ENCODE peak calls at places on chromosomes 5 and 9, in four cellular contexts. K is HCT116; D is lower lobe of right lung; N is CD4-positive, alpha-beta memory T cell. O is an unnamed sample. For H3K36me3, H3K4me1 and H3K9me3, the result is how much of the 10 kb centered on the place peaks cover.

GRCh38 chr5:1468247-1468612 is 23.0 kb upstream of the SLC6A3 start:
- DNase-seq in K (no peak), D (no peak), N (no peak), O (no peak)

GRCh38 chr9:98168153-98168780 is 24.2 kb downstream of the CORO2A start:
- DNase-seq in D (no peak), K (no peak), N (no peak), O (no peak)

GRCh38 chr5:132381614-132382013 is 12.1 kb downstream of the SLC22A5 start:
- DNase-seq in N (no peak), K (no peak), D (no peak), O (no peak)

GRCh38 chr5:35003018-35003957 is 44.5 kb downstream of the AGXT2 start:
- DNase-seq in N (peak), D (peak), K (peak), O (no peak)

GRCh38 chr5:176793343-176793699 is 17.0 kb upstream of the UNC5A start:
- DNase-seq in K (no peak), D (no peak), N (no peak), O (no peak)

GRCh38 chr9:127197186-127197860 is 67.3 kb upstream of the GARNL3 start:
- DNase-seq in D (peak), N (no peak), K (no peak), O (no peak)

GRCh38 chr5:93250431-93250830 is 330.6 kb downstream of the NR2F1-AS1 start:
- DNase-seq in N (no peak), D (no peak), K (no peak), O (no peak)

GRCh38 chr9:80320916-80321315 is 749.2 kb downstream of the TLE4 start:
- DNase-seq in D (no peak), N (no peak), K (no peak), O (no peak)

GRCh38 chr9:112874006-112874405 is 16.7 kb downstream of the SLC46A2 start:
- DNase-seq in N (no peak), K (no peak), D (no peak), O (no peak)

GRCh38 chr9:76564300-76564699 is 105.3 kb downstream of the GCNT1 start:
- DNase-seq in N (no peak), K (no peak), D (no peak), O (no peak)

GRCh38 chr5:31021181-31021624 is 172.3 kb upstream of the CDH6 start:
- DNase-seq in D (no peak), N (no peak), K (no peak), O (no peak)

GRCh38 chr5:1190296-1190695 is 11.1 kb upstream of the SLC6A19 start:
- DNase-seq in K (no peak), N (no peak), D (no peak), O (peak)

GRCh38 chr9:14902561-14902960 is 7.7 kb downstream of the FREM1 start:
- DNase-seq in N (no peak), D (no peak), K (no peak), O (no peak)

GRCh38 chr5:103915081-103915480 is 352.5 kb upstream of the NUDT12 start:
- DNase-seq in D (no peak), K (no peak), N (no peak), O (no peak)

GRCh38 chr5:125719681-125720676 is 703.2 kb upstream of the GRAMD2B start:
- DNase-seq in K (no peak), N (no peak), D (no peak), O (no peak)

GRCh38 chr5:5546408-5546807 is 123.9 kb downstream of the ICE1 start:
- DNase-seq in D (no peak), K (no peak), N (no peak), O (no peak)

DNA sequence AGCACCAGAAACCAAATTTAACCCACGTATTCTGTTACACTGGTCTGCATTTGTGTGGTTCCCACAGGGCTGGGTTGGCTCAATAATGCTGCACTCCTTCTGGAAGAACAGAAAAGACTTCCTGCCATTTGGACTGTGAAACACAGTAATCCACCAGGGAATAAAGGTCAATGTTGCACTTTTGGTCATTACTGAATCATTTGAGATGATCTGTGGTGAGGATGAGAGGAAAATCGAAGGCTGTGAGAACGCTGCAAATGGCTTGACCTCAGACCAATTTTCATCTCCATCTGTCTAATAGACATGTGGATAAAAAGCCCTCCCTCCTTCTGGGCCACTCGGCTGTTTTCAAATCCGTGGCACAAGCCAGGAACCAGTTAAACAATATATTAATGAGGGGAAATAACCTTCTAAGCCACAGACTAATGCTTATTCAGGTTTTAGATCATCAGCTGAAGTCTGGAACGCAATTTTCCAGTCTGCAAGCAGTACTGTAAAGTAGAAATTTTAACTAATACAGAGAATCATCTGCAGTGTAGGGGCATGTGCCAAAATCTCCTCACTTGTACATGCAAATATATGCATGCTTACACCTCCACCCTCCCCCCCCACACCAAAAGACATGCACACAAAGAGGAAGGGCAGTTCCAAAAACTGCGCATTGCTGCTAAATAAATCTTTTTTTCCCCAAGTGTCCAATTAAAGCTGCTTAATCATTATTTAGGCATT is 20.2 kb downstream of the TLE1 start:
- DNase-seq in N (no peak), K (no peak), D (no peak), O (no peak)
- H3K36me3 ChIP-seq in N (under half), K (under half), D (under half), O (under half)

GRCh38 chr5:39256472-39256871 is 37.1 kb upstream of the FYB1 start:
- DNase-seq in D (no peak), K (no peak), N (peak), O (no peak)
- H3K4me1 ChIP-seq in D (under half), K (under half), N (under half), O (under half)

GRCh38 chr9:137717776-137718327 is 99.0 kb downstream of the EHMT1 start:
- DNase-seq in D (no peak), N (no peak), K (no peak), O (no peak)
- H3K9me3 ChIP-seq in D (under half), N (under half), K (under half), O (under half)

GRCh38 chr9:93636667-93637066 is 60.3 kb downstream of the PHF2 start:
- DNase-seq in K (no peak), N (no peak), D (no peak), O (peak)

GRCh38 chr9:93640027-93640426 is 63.6 kb downstream of the PHF2 start:
- DNase-seq in K (no peak), D (no peak), N (no peak), O (no peak)

GRCh38 chr9:93635186-93636107 is 59.1 kb downstream of the PHF2 start:
- DNase-seq in D (no peak), K (no peak), N (no peak), O (peak)

GRCh38 chr9:93636172-93636661 is 59.8 kb downstream of the PHF2 start:
- DNase-seq in K (no peak), D (no peak), N (no peak), O (peak)

DNA sequence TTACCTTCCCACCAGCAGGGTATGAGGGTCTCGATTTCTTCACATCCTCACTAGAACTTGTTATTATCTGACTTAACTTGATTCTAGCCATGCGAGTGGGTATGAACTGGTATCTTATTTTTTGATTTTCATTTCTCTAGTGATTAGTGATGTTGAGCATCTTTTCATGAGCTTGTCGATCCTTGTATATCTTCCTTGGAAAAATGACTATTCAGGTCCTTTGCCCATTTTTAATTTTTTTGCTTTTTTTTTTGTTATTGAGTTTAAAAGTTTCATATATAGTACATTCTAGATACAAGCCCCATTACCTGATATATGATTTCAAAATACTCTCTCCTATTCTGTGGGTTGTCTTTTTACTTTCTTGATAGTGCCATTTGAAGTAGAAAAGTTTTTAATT is 61.5 kb downstream of the PHF2 start:
- DNase-seq in K (no peak), D (no peak), N (no peak), O (no peak)
- H3K36me3 ChIP-seq in K (under half), D (half or more), N (under half), O (under half)

GRCh38 chr5:150136841-150137167 is 18.8 kb downstream of the PDGFRB start:
- DNase-seq in N (no peak), K (no peak), D (no peak), O (no peak)

GRCh38 chr5:150137168-150137957 is 18.3 kb downstream of the PDGFRB start:
- DNase-seq in N (no peak), D (no peak), K (no peak), O (no peak)

GRCh38 chr5:150138551-150139265 is 16.9 kb downstream of the PDGFRB start:
- DNase-seq in D (no peak), K (no peak), N (no peak), O (no peak)

GRCh38 chr5:150139334-150139733 is 16.3 kb downstream of the PDGFRB start:
- DNase-seq in D (no peak), N (no peak), K (no peak), O (no peak)

DNA sequence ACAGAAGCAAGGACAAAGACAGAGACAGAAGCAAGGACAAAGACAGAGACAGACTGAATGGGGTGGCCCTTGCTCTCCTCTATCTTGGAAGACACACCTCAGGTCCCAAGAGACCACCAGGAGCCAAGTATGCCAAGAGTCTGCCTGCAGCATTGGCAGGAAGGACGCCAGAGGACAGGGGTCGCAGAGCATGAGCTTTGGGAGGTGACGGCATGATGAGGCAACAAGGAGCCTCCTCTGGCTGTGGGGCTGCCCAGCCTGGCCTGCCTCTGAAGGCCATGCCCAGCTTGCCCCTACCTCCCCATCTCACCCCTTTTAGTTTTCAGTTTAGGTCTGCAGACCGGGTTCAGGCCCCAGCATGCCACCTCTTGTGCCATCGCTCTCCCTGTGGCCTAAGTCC is 17.6 kb downstream of the PDGFRB start:
- DNase-seq in D (no peak), N (no peak), K (no peak), O (no peak)
- H3K4me1 ChIP-seq in D (half or more), N (under half), K (under half), O (under half)

GRCh38 chr9:92992549-92992948 is 45.2 kb downstream of the FGD3 start:
- DNase-seq in D (no peak), N (no peak), K (no peak), O (no peak)

GRCh38 chr9:92988215-92988731 is 41.0 kb downstream of the FGD3 start:
- DNase-seq in D (no peak), K (no peak), N (no peak), O (no peak)

GRCh38 chr9:92989561-92989960 is 42.2 kb downstream of the FGD3 start:
- DNase-seq in N (peak), D (no peak), K (no peak), O (no peak)

GRCh38 chr9:92986175-92987110 is 39.1 kb downstream of the FGD3 start:
- DNase-seq in K (no peak), D (no peak), N (peak), O (no peak)

DNA sequence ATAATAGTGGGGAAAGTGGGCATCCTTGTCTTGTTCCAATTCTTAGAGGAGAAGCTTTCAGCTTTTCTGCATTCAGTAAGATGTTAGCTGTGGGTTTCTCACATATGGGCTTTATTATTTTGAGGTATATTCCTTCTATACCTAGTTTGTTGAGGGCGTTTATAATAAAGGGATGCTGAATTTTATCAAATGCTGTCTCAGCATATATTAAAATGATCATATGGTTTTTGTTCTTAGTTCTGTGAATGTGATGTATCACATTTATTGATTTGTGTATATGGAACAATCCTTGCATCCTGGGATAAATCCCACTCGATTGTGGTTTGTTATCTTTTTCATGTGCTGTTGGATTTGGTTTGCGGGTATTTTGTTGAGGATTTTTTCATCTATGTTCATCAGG is 43.1 kb downstream of the FGD3 start:
- DNase-seq in K (no peak), D (no peak), N (no peak), O (no peak)
- H3K9me3 ChIP-seq in K (under half), D (under half), N (under half), O (under half)